ENCODE peak calls at places on chromosomes 3 and 15, in five cellular contexts. P is amniotic stem cell, I is posterior vena cava, W is lung, Y is tibial nerve. U is an unnamed sample.

GRCh38 chr3:194129581-194130133 is 6.3 kb upstream of the HES1 start:
- DNase-seq in P (no peak), I (peak; percentile 82), W (no peak), Y (no peak), U (no peak)

GRCh38 chr15:89206908-89207331 is 14.5 kb downstream of the RLBP1 start:
- DNase-seq in P (peak; percentile 39), I (peak; percentile 91), W (peak; percentile 76), Y (peak; percentile 76), U (peak; percentile 86)

GRCh38 chr3:197533396-197534347 is 22.1 kb downstream of the BDH1 start:
- DNase-seq in P (no peak), I (peak; percentile 70), W (no peak), Y (no peak), U (no peak)

GRCh38 chr15:63244399-63244798 is 33.0 kb upstream of the APH1B start:
- DNase-seq in P (no peak), I (no peak), W (no peak), Y (no peak), U (no peak)

GRCh38 chr15:58677426-58677825 is 72.1 kb downstream of the ADAM10 start:
- DNase-seq in P (no peak), I (no peak), W (no peak), Y (no peak), U (no peak)

GRCh38 chr3:82586414-82586813 is 825.0 kb upstream of the GBE1 start:
- DNase-seq in P (no peak), I (no peak), W (no peak), Y (no peak), U (no peak)

GRCh38 chr15:31297880-31298456 is 28.7 kb upstream of the KLF13 start:
- DNase-seq in P (no peak), I (peak; percentile 42), W (peak; percentile 24), Y (no peak), U (peak; percentile 58)

GRCh38 chr3:118408431-118408830 is 626.2 kb downstream of the IGSF11 start:
- DNase-seq in P (no peak), I (no peak), W (no peak), Y (no peak), U (no peak)

GRCh38 chr15:75669191-75669878 is 21.6 kb downstream of the SNX33 start:
- DNase-seq in P (no peak), I (no peak), W (no peak), Y (no peak), U (peak; percentile 100)

GRCh38 chr3:149401215-149401925 is 23.9 kb upstream of the TM4SF1 start:
- DNase-seq in P (peak; percentile 27), I (no peak), W (no peak), Y (no peak), U (no peak)

GRCh38 chr3:86914651-86915050 is 76.3 kb downstream of the VGLL3 start:
- DNase-seq in P (no peak), I (no peak), W (no peak), Y (no peak), U (no peak)

GRCh38 chr3:135869439-135870105 is 96.0 kb upstream of the PPP2R3A start:
- DNase-seq in P (no peak), I (no peak), W (no peak), Y (no peak), U (no peak)

GRCh38 chr3:97880267-97880666 is 58.5 kb downstream of the CRYBG3 start:
- DNase-seq in P (no peak), I (no peak), W (no peak), Y (no peak), U (no peak)

GRCh38 chr3:183515968-183516851 is 39.3 kb downstream of the KLHL6 start:
- DNase-seq in P (no peak), I (no peak), W (no peak), Y (no peak), U (no peak)

GRCh38 chr3:43738305-43738704 is 47.6 kb downstream of the ABHD5 start:
- DNase-seq in P (no peak), I (no peak), W (no peak), Y (no peak), U (no peak)

GRCh38 chr3:62238003-62238402 is 135.3 kb downstream of the FEZF2 start:
- DNase-seq in P (no peak), I (no peak), W (no peak), Y (no peak), U (no peak)

U was measured in RWPE2.